ENCODE peak calls at places on chromosomes 7 and 10, in eight cellular contexts. M, Y, Q, X, T, S, Z and K are unnamed samples.

GRCh38 chr7:156969972-156970420 is 20.5 kb downstream of the NOM1 start:
- DNase-seq in Z (no peak), S (peak), Q (no peak), M (peak), Y (no peak), T (no peak), X (no peak), K (no peak)

GRCh38 chr7:107387077-107387476 is 82.8 kb upstream of the GPR22 start:
- DNase-seq in M (no peak), Z (no peak), Y (no peak), S (no peak), T (no peak), Q (peak), X (peak), K (no peak)

GRCh38 chr10:72110677-72111401 is 22.5 kb upstream of the SPOCK2 start:
- DNase-seq in M (no peak), Q (no peak), Z (no peak), T (no peak), Y (no peak), S (no peak), X (no peak), K (no peak)

GRCh38 chr7:71419546-71420337 is 287.8 kb downstream of the GALNT17 start:
- DNase-seq in X (no peak), Q (no peak), S (no peak), Z (no peak), Y (no peak), M (no peak), T (no peak), K (no peak)

GRCh38 chr7:21193895-21194294 is 234.0 kb upstream of the SP4 start:
- DNase-seq in X (no peak), Y (no peak), Z (no peak), M (no peak), Q (peak), S (no peak), T (no peak), K (no peak)

GRCh38 chr10:75408512-75408881 is 6.9 kb upstream of the ZNF503 start:
- DNase-seq in S (no peak), Q (peak), X (no peak), Y (no peak), T (no peak), M (no peak), Z (peak), K (no peak)

GRCh38 chr7:38448076-38448475 is 174.6 kb upstream of the TARP start:
- DNase-seq in M (peak), T (no peak), Q (no peak), Z (no peak), X (no peak), S (no peak), Y (no peak), K (no peak)

GRCh38 chr10:120172371-120172770 is 279.8 kb downstream of the SEC23IP start:
- DNase-seq in S (no peak), T (no peak), Q (no peak), Y (no peak), X (no peak), Z (no peak), M (peak), K (no peak)

GRCh38 chr7:152120210-152120609 is 94.7 kb downstream of the GALNT11 start:
- DNase-seq in Q (no peak), S (no peak), X (peak), Y (no peak), T (no peak), M (no peak), Z (no peak), K (no peak)

GRCh38 chr10:58137813-58138212 is 129.9 kb downstream of the IPMK start:
- DNase-seq in S (no peak), Y (no peak), T (no peak), Z (no peak), Q (no peak), X (no peak), M (no peak), K (no peak)

GRCh38 chr10:111962951-111963350 is 220.6 kb downstream of the GPAM start:
- DNase-seq in Q (no peak), X (no peak), Y (no peak), M (no peak), Z (no peak), T (no peak), S (no peak), K (no peak)

GRCh38 chr7:138837627-138838026 is 39.6 kb upstream of the ATP6V0A4 start:
- DNase-seq in X (no peak), M (no peak), T (no peak), S (peak), Q (no peak), Y (no peak), Z (no peak), K (no peak)

GRCh38 chr7:132815696-132816334 is 239.5 kb upstream of the PLXNA4 start:
- DNase-seq in S (peak), X (no peak), Z (no peak), Y (no peak), T (no peak), M (peak), Q (no peak), K (no peak)

GRCh38 chr10:127569210-127569609 is 20.1 kb downstream of the NPS start:
- DNase-seq in Y (no peak), T (no peak), M (no peak), S (no peak), X (no peak), Z (no peak), Q (no peak), K (no peak)

GRCh38 chr7:128838109-128838779 is 8.0 kb downstream of the FLNC start:
- DNase-seq in S (no peak), Y (no peak), Q (no peak), Z (no peak), X (no peak), M (no peak), T (no peak), K (no peak)

GRCh38 chr7:142885311-142886230 is at the start of gene TRPV6:
- DNase-seq in S (peak), M (peak), X (no peak), Y (no peak), Q (peak), T (no peak), Z (no peak), K (no peak)

GRCh38 chr10:68474021-68474420 is 2.2 kb upstream of the DNA2 start:
- DNase-seq in X (peak), Z (no peak), M (no peak), S (no peak), Y (no peak), Q (no peak), T (no peak), K (no peak)

GRCh38 chr7:17298840-17299476 is 506 bp downstream of the AHR start:
- DNase-seq in T (peak), X (no peak), Y (peak), M (no peak), Z (peak), Q (peak), S (no peak), K (peak)

GRCh38 chr10:100743626-100744135 is 1.7 kb upstream of the PAX2 start:
- DNase-seq in M (peak), Y (peak), Z (peak), Q (peak), X (peak), S (peak), T (peak), K (peak)

GRCh38 chr7:651032-651728 is 75.3 kb upstream of the DNAAF5 start:
- DNase-seq in Q (no peak), Y (peak), S (no peak), T (no peak), M (no peak), X (no peak), Z (no peak), K (peak)

GRCh38 chr10:8404721-8405120 is 350.2 kb downstream of the GATA3 start:
- DNase-seq in M (peak), Z (peak), X (no peak), Y (peak), T (no peak), S (no peak), Q (no peak), K (peak)

GRCh38 chr7:47153076-47153475 is 428.8 kb downstream of the TNS3 start:
- DNase-seq in Y (no peak), T (peak), Q (no peak), M (peak), Z (no peak), X (peak), S (peak), K (no peak)

GRCh38 chr10:60760711-60761210 is 17.5 kb upstream of the CDK1 start:
- DNase-seq in Y (no peak), Z (no peak), M (peak), Q (no peak), S (peak), X (no peak), T (no peak), K (no peak)

GRCh38 chr10:60753817-60754216 is 24.5 kb upstream of the CDK1 start:
- DNase-seq in Q (no peak), Y (no peak), M (no peak), S (no peak), T (no peak), Z (no peak), X (no peak), K (no peak)

GRCh38 chr10:60762554-60762953 is 15.7 kb upstream of the CDK1 start:
- DNase-seq in Z (no peak), M (no peak), X (no peak), Q (peak), Y (no peak), T (no peak), S (no peak), K (no peak)

GRCh38 chr10:60757422-60757895 is 20.8 kb upstream of the CDK1 start:
- DNase-seq in X (no peak), Q (no peak), T (peak), S (no peak), Y (no peak), M (no peak), Z (no peak), K (no peak)

GRCh38 chr10:60759181-60759580 is 19.1 kb upstream of the CDK1 start:
- DNase-seq in M (no peak), T (no peak), S (no peak), Q (peak), X (no peak), Y (no peak), Z (no peak), K (no peak)
- TF ChIP-seq CTCF in M (no peak), T (no peak), S (no peak), Q (no peak), X (no peak), Y (no peak), Z (no peak), K (no peak)

GRCh38 chr7:92460109-92460508 is 12.8 kb downstream of the GATAD1 start:
- DNase-seq in Q (no peak), X (no peak), Z (no peak), M (no peak), S (peak), T (no peak), Y (no peak), K (no peak)

GRCh38 chr7:92460510-92460909 is 13.2 kb downstream of the GATAD1 start:
- DNase-seq in X (no peak), Y (no peak), T (no peak), Q (no peak), M (no peak), Z (no peak), S (no peak), K (no peak)

GRCh38 chr7:92456241-92456640 is 9.0 kb downstream of the GATAD1 start:
- DNase-seq in X (no peak), M (no peak), Q (no peak), T (no peak), S (no peak), Z (no peak), Y (no peak), K (no peak)

GRCh38 chr7:92464515-92464914 is 13.2 kb downstream of the ERVW-1 start:
- DNase-seq in Z (no peak), T (no peak), X (no peak), S (peak), Y (no peak), M (no peak), Q (no peak), K (no peak)

DNA sequence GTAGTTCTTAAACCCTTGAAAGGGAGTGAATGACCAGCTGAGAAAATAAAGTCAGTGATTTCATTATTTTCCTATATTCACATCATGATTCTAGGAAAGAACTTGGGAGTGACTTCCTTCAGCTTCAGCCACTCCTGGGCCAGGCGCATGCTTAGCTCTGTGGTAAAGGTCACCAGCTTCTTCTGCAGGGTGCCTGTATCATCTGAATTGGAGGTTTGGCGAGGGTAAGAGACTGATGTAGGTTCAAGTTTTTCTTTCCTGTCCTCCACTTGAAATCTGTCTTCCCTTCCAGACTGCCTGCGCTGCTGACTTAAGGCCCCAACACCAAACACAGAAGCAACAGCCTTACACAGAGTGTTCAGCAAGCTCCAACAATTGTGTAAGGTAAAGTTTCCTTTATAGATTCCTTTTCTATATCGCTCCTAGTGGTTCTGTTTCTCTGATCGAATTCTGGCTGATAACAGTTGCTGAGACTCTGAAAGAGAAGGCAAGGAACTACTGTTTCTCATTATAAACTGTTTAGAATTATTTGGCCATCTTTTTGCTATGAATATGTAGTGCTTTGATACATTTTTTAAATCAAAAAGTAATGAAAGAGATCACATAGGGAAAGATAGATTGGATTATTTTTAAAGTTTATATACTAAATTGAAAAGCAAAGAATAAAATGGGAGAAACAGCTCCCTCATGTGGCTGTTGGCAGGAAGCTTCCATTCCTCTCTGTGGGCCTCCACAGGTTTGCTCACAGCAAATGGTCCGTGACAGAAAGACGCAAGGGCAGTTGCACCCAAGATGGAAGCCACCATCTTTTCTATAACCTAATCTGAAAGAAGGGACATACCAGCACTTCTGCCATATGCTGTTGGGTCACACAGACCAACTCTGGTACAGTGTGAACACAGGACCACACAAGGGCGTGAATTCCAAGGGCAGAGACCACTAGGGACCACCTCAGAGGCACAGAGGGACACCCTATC is 14.0 kb downstream of the GATAD1 start:
- DNase-seq in Z (peak), Q (peak), T (peak), M (peak), S (peak), Y (peak), X (peak), K (peak)
- TF ChIP-seq CTCF in Z (peak), Q (peak), T (peak), M (peak), S (peak), Y (peak), X (peak), K (peak)

GRCh38 chr10:97736902-97737769 is at the start of gene ZFYVE27:
- DNase-seq in T (peak), Z (peak), Y (peak), S (peak), M (peak), Q (peak), X (peak), K (peak)
- TF ChIP-seq CTCF in T (no peak), Z (no peak), Y (no peak), S (peak), M (no peak), Q (no peak), X (no peak), K (no peak)

DNA sequence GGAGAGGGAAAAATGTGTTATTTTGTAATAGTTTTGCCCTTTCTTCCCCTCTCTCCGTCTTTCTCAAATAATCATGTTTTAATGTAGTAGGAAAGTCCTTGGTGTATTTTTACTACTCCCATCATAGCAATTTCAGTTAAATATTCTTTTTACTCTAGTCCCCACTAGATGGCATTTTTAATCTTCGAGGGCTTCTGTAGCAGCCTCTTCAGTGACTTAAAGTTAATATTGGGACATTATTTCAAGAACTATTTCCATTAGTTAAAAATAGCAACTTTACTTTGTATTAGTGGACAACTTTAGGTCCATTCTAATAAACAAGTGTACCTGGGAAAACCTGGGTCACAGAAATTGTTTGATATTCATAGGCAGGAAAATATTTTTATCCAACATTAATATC is 23.0 kb downstream of the EDRF1 start:
- DNase-seq in Z (no peak), T (peak), Q (no peak), M (no peak), Y (no peak), S (peak), X (no peak), K (no peak)
- TF ChIP-seq CTCF in Z (no peak), T (peak), Q (no peak), M (no peak), Y (no peak), S (no peak), X (peak), K (no peak)

GRCh38 chr10:27537812-27538211 is 33.7 kb downstream of the RAB18 start:
- DNase-seq in Q (no peak), T (no peak), Y (no peak), X (no peak), M (no peak), S (no peak), Z (no peak), K (no peak)

GRCh38 chr10:27537166-27537565 is 33.1 kb downstream of the RAB18 start:
- DNase-seq in Y (no peak), X (no peak), Z (no peak), T (no peak), Q (no peak), S (no peak), M (no peak), K (no peak)

GRCh38 chr10:27535312-27535711 is 31.2 kb downstream of the RAB18 start:
- DNase-seq in M (no peak), Z (no peak), T (no peak), Q (no peak), Y (no peak), S (no peak), X (no peak), K (no peak)

GRCh38 chr10:27534341-27534740 is 30.2 kb downstream of the RAB18 start:
- DNase-seq in Q (no peak), X (no peak), Z (no peak), S (no peak), Y (no peak), T (no peak), M (no peak), K (no peak)

DNA sequence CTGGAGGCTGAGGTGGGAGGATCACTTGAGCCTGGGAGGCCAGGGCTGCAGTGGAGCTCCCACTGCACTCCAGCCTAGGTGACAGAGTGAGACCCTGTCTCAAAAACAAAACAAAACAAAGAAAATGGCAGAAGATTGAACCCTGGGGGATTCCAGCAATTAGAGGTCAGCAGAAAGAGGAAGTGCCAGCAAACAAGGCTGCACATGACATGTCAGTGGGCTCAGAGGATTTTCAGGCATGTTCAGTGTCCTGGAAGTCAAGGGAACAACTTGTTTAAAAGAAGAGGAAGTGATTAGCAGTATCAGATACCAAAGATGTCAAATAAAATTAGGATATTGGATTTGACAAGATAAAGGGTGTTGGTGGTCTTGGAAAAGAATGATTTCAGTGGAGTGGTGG is 32.3 kb downstream of the RAB18 start:
- DNase-seq in Z (no peak), Q (no peak), X (no peak), T (no peak), M (no peak), Y (peak), S (no peak), K (no peak)
- TF ChIP-seq CTCF in Z (no peak), Q (no peak), X (no peak), T (no peak), M (no peak), Y (no peak), S (no peak), K (no peak)

GRCh38 chr7:101870361-101871062 is 53.1 kb downstream of the CUX1 start:
- DNase-seq in Y (no peak), Q (peak), S (peak), M (peak), Z (peak), X (no peak), T (peak), K (no peak)
- TF ChIP-seq CTCF in Y (no peak), Q (no peak), S (peak), M (peak), Z (peak), X (no peak), T (peak), K (no peak)

GRCh38 chr10:5447611-5448071 is 35.3 kb downstream of the NET1 start:
- DNase-seq in X (no peak), M (no peak), T (no peak), Q (no peak), Y (peak), Z (peak), S (peak), K (peak)

GRCh38 chr10:5448333-5449048 is 36.1 kb downstream of the NET1 start:
- DNase-seq in Z (no peak), Q (no peak), X (no peak), M (no peak), Y (no peak), S (no peak), T (no peak), K (no peak)

GRCh38 chr10:5450605-5451384 is 38.4 kb downstream of the NET1 start:
- DNase-seq in M (no peak), S (no peak), Z (no peak), Q (no peak), X (no peak), T (no peak), Y (no peak), K (no peak)

GRCh38 chr10:5449227-5449626 is 36.9 kb downstream of the NET1 start:
- DNase-seq in Z (no peak), Q (no peak), M (no peak), T (no peak), Y (no peak), S (no peak), X (no peak), K (no peak)

DNA sequence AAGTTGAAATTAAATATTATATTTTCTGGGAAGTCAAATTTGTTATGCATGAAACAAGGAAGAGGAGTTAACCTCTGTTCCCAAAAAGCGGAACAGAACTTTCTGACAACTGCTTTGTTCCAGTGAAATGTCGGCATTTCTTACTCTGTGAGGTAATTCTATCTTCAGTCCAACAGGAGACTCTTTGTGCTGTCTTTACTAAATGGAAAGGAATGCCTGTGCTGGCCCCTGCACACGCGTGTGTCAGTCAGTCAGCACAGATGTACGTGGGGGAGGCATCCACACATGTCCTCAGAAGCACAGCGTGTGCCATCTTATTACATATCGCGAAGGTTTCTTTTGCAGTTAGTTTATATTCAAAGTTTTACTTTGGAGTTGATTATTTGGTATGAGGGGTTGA is 37.5 kb downstream of the NET1 start:
- DNase-seq in S (peak), Z (no peak), Q (no peak), M (peak), T (peak), Y (no peak), X (peak), K (no peak)
- TF ChIP-seq CTCF in S (peak), Z (no peak), Q (no peak), M (no peak), T (no peak), Y (no peak), X (no peak), K (no peak)